ENCODE peak calls at places on chromosomes 1 and 21, in six cellular contexts. K is kidney tubule cell, S is T47D, H is H54, I is DMS153, W is left cardiac atrium. T is an unnamed sample.

GRCh38 chr1:65818966-65819365 is 26.3 kb downstream of the PDE4B start:
- DNase-seq in K (no peak), S (no peak), H (no peak), I (no peak), W (no peak), T (no peak)

GRCh38 chr1:72115290-72115689 is 167.0 kb downstream of the NEGR1 start:
- DNase-seq in K (no peak), S (no peak), H (no peak), I (no peak), W (no peak), T (no peak)

GRCh38 chr1:12593621-12594066 is 24.4 kb downstream of the DHRS3 start:
- DNase-seq in K (no peak), S (no peak), H (no peak), I (no peak), W (peak; percentile 69), T (no peak)

GRCh38 chr1:60573726-60574409 is 500.3 kb upstream of the C1orf87 start:
- DNase-seq in K (peak; percentile 87), S (no peak), H (no peak), I (peak; percentile 1), W (no peak), T (no peak)

GRCh38 chr1:152089014-152089674 is at the start of gene TCHHL1:
- DNase-seq in K (no peak), S (no peak), H (no peak), I (no peak), W (no peak), T (no peak)

GRCh38 chr1:51648180-51649109 is 31.6 kb downstream of the OSBPL9 start:
- DNase-seq in K (peak; percentile 61), S (no peak), H (peak; percentile 24), I (no peak), W (no peak), T (no peak)

GRCh38 chr21:33051925-33052324 is 18.0 kb upstream of the OLIG1 start:
- DNase-seq in K (no peak), S (no peak), H (no peak), I (no peak), W (no peak), T (no peak)

GRCh38 chr1:167094690-167095089 is 815 bp downstream of the STYXL2 start:
- DNase-seq in K (no peak), S (no peak), H (no peak), I (no peak), W (no peak), T (no peak)

GRCh38 chr1:226940806-226941067 is 643 bp downstream of the COQ8A start:
- DNase-seq in K (no peak), S (no peak), H (no peak), I (no peak), W (no peak), T (no peak)

GRCh38 chr1:154931940-154932487 is 4.5 kb downstream of the PMVK start:
- DNase-seq in K (peak; percentile 72), S (peak; percentile 44), H (peak; percentile 79), I (peak; percentile 32), W (no peak), T (no peak)

GRCh38 chr1:223035724-223036478 is 107.1 kb downstream of the TLR5 start:
- DNase-seq in K (peak; percentile 25), S (no peak), H (no peak), I (no peak), W (no peak), T (peak; percentile 34)

GRCh38 chr1:227544677-227545076 is 18.7 kb upstream of the ZNF678 start:
- DNase-seq in K (no peak), S (no peak), H (no peak), I (no peak), W (no peak), T (no peak)

GRCh38 chr1:244672961-244673695 is 20.2 kb downstream of the DESI2 start:
- DNase-seq in K (no peak), S (no peak), H (no peak), I (no peak), W (peak; percentile 46), T (no peak)